ENCODE peak calls at places on chromosomes 6 and 20, in seven cellular contexts. J, M, R, Y, D, B and Z are unnamed samples.

GRCh38 chr20:36147707-36148106 is 6.8 kb upstream of the EPB41L1 start:
- DNase-seq in D (no peak), Y (peak), B (no peak), M (no peak), J (peak), R (no peak), Z (peak)

GRCh38 chr6:139161817-139162284 is 27.0 kb downstream of the HECA start:
- DNase-seq in M (peak), Y (no peak), B (peak), R (no peak), D (no peak), J (peak), Z (no peak)

GRCh38 chr6:30876039-30876730 is 8.1 kb upstream of the DDR1 start:
- DNase-seq in B (peak), M (peak), D (no peak), J (peak), Y (no peak), R (peak), Z (peak)

GRCh38 chr20:48451401-48451800 is 376.4 kb downstream of the PREX1 start:
- DNase-seq in J (no peak), D (peak), B (no peak), Y (no peak), M (no peak), R (no peak), Z (no peak)

GRCh38 chr6:135163440-135163738 is 17.7 kb upstream of the MYB start:
- DNase-seq in J (no peak), R (no peak), M (peak), B (peak), D (no peak), Y (no peak), Z (no peak)

GRCh38 chr20:59669451-59669850 is 65.1 kb downstream of the PHACTR3 start:
- DNase-seq in R (no peak), J (no peak), B (no peak), D (no peak), M (no peak), Y (no peak), Z (no peak)

GRCh38 chr6:134172020-134172766 is 119.8 kb upstream of the SLC2A12 start:
- DNase-seq in B (no peak), M (no peak), J (peak), D (no peak), R (no peak), Y (no peak), Z (no peak)

GRCh38 chr20:56247954-56248782 is at the start of gene MC3R:
- DNase-seq in D (peak), R (peak), M (peak), Y (peak), J (peak), B (peak), Z (peak)

GRCh38 chr20:10864076-10864672 is 190.4 kb upstream of the JAG1 start:
- DNase-seq in J (peak), Y (peak), D (no peak), B (no peak), M (no peak), R (no peak), Z (no peak)

GRCh38 chr20:10339609-10340008 is 94.4 kb downstream of the MKKS start:
- DNase-seq in B (no peak), M (no peak), J (no peak), Y (no peak), D (no peak), R (no peak), Z (no peak)

GRCh38 chr20:38842558-38842981 is 37.1 kb downstream of the PPP1R16B start:
- DNase-seq in J (no peak), D (peak), Y (no peak), B (peak), M (peak), R (no peak), Z (no peak)

GRCh38 chr6:151071295-151071694 is 168.5 kb upstream of the AKAP12 start:
- DNase-seq in R (peak), D (no peak), J (peak), Y (peak), B (no peak), M (no peak), Z (peak)